ENCODE peak calls at places on chromosomes 11 and 22, in four cellular contexts. H is prostate gland, V is Panc1, T is cardiac fibroblast. O is an unnamed sample.

GRCh38 chr11:75270896-75271415 is 30.4 kb downstream of the TPBGL start:
- DNase-seq in T (peak), H (no peak), V (no peak), O (no peak)

GRCh38 chr11:133832096-133833081 is 12.9 kb downstream of the SPATA19 start:
- DNase-seq in T (no peak), H (no peak), V (no peak), O (no peak)

GRCh38 chr11:44763111-44763820 is 36.5 kb downstream of the TSPAN18 start:
- DNase-seq in H (no peak), V (no peak), T (peak), O (no peak)

GRCh38 chr11:93169950-93170561 is 27.7 kb downstream of the SLC36A4 start:
- DNase-seq in T (peak), V (peak), H (no peak), O (no peak)

GRCh38 chr11:61254403-61255025 is 13.5 kb downstream of the PGA5 start:
- DNase-seq in T (peak), V (peak), H (peak), O (peak)

GRCh38 chr11:45665206-45665932 is at the start of gene CHST1:
- DNase-seq in H (peak), V (no peak), T (no peak), O (no peak)

GRCh38 chr11:133157180-133157579 is 375.1 kb downstream of the OPCML start:
- DNase-seq in H (no peak), T (no peak), V (no peak), O (no peak)

GRCh38 chr11:12411806-12412727 is 34.7 kb downstream of the PARVA start:
- DNase-seq in T (peak), V (no peak), H (no peak), O (peak)

GRCh38 chr11:77047007-77047927 is 13.1 kb downstream of the B3GNT6 start:
- DNase-seq in V (peak), H (peak), T (peak), O (peak)

GRCh38 chr22:27834364-27835185 is 33.0 kb upstream of the MN1 start:
- DNase-seq in V (no peak), T (no peak), H (no peak), O (no peak)

GRCh38 chr11:128532571-128533091 is 54.7 kb downstream of the ETS1 start:
- DNase-seq in T (no peak), V (no peak), H (no peak), O (no peak)

GRCh38 chr11:10351768-10352641 is 47.1 kb downstream of the ADM start:
- DNase-seq in T (peak), V (peak), H (no peak), O (no peak)

DNA sequence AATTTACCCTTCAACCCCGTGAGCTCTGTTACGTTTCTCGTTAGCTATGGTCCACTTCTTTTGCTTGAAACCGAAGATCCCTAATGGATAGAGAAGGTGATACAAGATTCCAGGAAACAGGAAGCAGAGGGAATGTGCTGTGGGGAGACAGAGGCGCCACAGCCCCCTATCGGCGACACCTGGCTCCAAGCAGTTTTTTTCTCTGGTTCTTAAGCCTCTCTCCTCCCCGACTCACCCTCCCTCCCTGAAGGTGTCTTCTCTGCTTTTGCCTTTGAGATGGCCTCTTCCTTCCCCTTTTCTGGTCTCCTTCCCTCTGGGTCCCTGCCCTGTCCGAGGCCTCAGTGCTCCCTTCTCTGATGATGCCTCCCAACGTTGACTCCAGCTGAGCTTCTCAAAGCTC is 14.2 kb upstream of the APOBEC3A start:
- DNase-seq in T (no peak), H (no peak), V (no peak), O (no peak)
- TF ChIP-seq CTCF in T (no peak), H (no peak), V (no peak), O (no peak)

GRCh38 chr22:24088796-24089195 is 77.7 kb downstream of the CABIN1 start:
- DNase-seq in V (no peak), T (no peak), H (no peak), O (no peak)
- TF ChIP-seq CTCF in V (no peak), T (no peak), H (no peak), O (no peak)

GRCh38 chr11:68956142-68956541 is 24.6 kb downstream of the MRGPRD start:
- DNase-seq in V (no peak), H (no peak), T (no peak), O (no peak)
- TF ChIP-seq CTCF in V (no peak), H (no peak), T (peak), O (peak)

DNA sequence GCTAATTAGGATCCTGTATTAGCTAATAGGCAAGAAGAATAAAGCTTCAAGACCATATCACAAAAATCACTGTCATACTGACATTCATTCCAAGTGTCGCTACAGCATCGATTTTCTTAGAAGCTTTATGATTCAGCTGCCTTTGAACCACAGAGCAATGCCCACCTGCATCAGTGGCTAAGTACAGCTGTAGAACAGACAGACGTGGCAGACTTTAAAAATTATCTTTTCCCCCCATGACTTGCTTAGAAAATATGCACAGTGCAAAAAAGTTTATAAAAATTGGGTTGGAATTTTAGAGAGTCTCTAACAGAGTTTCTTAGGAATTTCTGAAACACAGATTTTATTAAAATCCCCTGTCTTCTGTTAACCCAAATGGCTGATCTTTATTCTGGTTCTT is 120.8 kb downstream of the CADM1 start:
- DNase-seq in V (no peak), T (no peak), H (no peak), O (no peak)
- TF ChIP-seq CTCF in V (no peak), T (no peak), H (no peak), O (no peak)

GRCh38 chr22:30267382-30268302 is 991 bp upstream of the OSM start:
- DNase-seq in T (no peak), V (no peak), H (no peak), O (no peak)
- TF ChIP-seq CTCF in T (no peak), V (no peak), H (no peak), O (no peak)

GRCh38 chr11:64504999-64505398 is 86.0 kb upstream of the SLC22A12 start:
- DNase-seq in H (no peak), V (no peak), T (no peak), O (no peak)
- TF ChIP-seq CTCF in H (no peak), V (no peak), T (no peak), O (no peak)

GRCh38 chr22:29820941-29821789 is 16.9 kb downstream of the ASCC2 start:
- DNase-seq in T (peak), V (no peak), H (peak), O (peak)

GRCh38 chr22:29824677-29825076 is 13.4 kb downstream of the ASCC2 start:
- DNase-seq in T (no peak), H (no peak), V (no peak), O (no peak)

GRCh38 chr22:29827091-29827490 is 11.0 kb downstream of the ASCC2 start:
- DNase-seq in T (no peak), V (no peak), H (no peak), O (no peak)

GRCh38 chr22:29821790-29822130 is 16.3 kb downstream of the ASCC2 start:
- DNase-seq in T (no peak), V (no peak), H (no peak), O (no peak)

DNA sequence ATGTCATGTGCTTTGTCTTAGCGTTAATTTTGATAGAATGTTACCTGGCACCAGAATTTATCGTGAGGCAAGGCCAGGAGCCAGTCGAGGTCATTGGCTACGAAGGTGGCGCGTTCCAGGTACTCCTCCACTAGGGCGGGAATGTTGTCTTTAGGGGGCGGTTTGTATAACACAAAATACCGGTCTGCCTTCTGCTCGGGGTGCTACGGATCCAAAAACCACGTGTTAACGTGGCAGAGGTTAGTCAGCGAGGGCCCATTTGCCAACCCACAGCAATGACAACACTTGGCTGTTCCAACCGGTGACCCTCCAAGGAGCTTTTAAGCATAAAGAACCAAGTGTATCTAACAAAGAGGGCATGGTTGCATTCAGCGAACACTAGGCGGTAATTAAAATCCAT is 12.5 kb downstream of the ASCC2 start:
- DNase-seq in V (no peak), H (no peak), T (no peak), O (no peak)
- TF ChIP-seq CTCF in V (no peak), H (no peak), T (no peak), O (no peak)

GRCh38 chr11:131145806-131146205 is 224.6 kb upstream of the NTM start:
- DNase-seq in T (no peak), V (no peak), H (no peak), O (no peak)

GRCh38 chr11:131146817-131147490 is 223.5 kb upstream of the NTM start:
- DNase-seq in T (no peak), H (no peak), V (no peak), O (no peak)
- TF ChIP-seq CTCF in T (no peak), H (no peak), V (peak), O (no peak)